ENCODE peak calls at places on chromosome 12, in six cellular contexts. One of them, this sample, is unnamed. For H3K36me3, H3K9me3 and H3K4me1, the result is how much of the 10 kb centered on the place peaks cover.

GRCh38 chr12:51797301-51797700 is 51.2 kb downstream of the FIGNL2 start:
- DNase-seq in ovary: no peak
- DNase-seq in neuronal stem cell: no peak
- DNase-seq in CD4-positive, CD25-positive, alpha-beta regulatory T cell: no peak
- DNase-seq in CD8-positive, alpha-beta T cell: no peak
- DNase-seq in body of pancreas: no peak
- DNase-seq in this sample: no peak

GRCh38 chr12:562634-563033 is 100.6 kb downstream of the NINJ2 start:
- DNase-seq in ovary: no peak
- DNase-seq in neuronal stem cell: no peak
- DNase-seq in CD4-positive, CD25-positive, alpha-beta regulatory T cell: no peak
- DNase-seq in CD8-positive, alpha-beta T cell: no peak
- DNase-seq in body of pancreas: no peak
- DNase-seq in this sample: no peak

GRCh38 chr12:120574106-120574505 is 7.1 kb downstream of the POP5 start:
- DNase-seq in ovary: no peak
- DNase-seq in neuronal stem cell: no peak
- DNase-seq in CD4-positive, CD25-positive, alpha-beta regulatory T cell: no peak
- DNase-seq in CD8-positive, alpha-beta T cell: no peak
- DNase-seq in body of pancreas: no peak
- DNase-seq in this sample: no peak

GRCh38 chr12:119180380-119181040 is 1.8 kb downstream of the HSPB8 start:
- DNase-seq in ovary: peak
- DNase-seq in neuronal stem cell: no peak
- DNase-seq in CD4-positive, CD25-positive, alpha-beta regulatory T cell: no peak
- DNase-seq in CD8-positive, alpha-beta T cell: no peak
- DNase-seq in body of pancreas: no peak
- DNase-seq in this sample: no peak

GRCh38 chr12:66190519-66191406 is 1.7 kb downstream of the IRAK3 start:
- DNase-seq in ovary: no peak
- DNase-seq in neuronal stem cell: no peak
- DNase-seq in CD4-positive, CD25-positive, alpha-beta regulatory T cell: no peak
- DNase-seq in CD8-positive, alpha-beta T cell: no peak
- DNase-seq in body of pancreas: no peak
- DNase-seq in this sample: no peak

GRCh38 chr12:16389594-16389993 is 42.1 kb downstream of the MGST1 start:
- DNase-seq in ovary: no peak
- DNase-seq in neuronal stem cell: no peak
- DNase-seq in CD4-positive, CD25-positive, alpha-beta regulatory T cell: no peak
- DNase-seq in CD8-positive, alpha-beta T cell: no peak
- DNase-seq in body of pancreas: no peak
- DNase-seq in this sample: no peak

GRCh38 chr12:64395739-64396138 is 5.2 kb upstream of the C12orf56 start:
- DNase-seq in ovary: no peak
- DNase-seq in neuronal stem cell: no peak
- DNase-seq in CD4-positive, CD25-positive, alpha-beta regulatory T cell: no peak
- DNase-seq in CD8-positive, alpha-beta T cell: no peak
- DNase-seq in body of pancreas: no peak
- DNase-seq in this sample: no peak

GRCh38 chr12:11321980-11322379 is 11.7 kb upstream of the PRB4 start:
- DNase-seq in ovary: no peak
- DNase-seq in neuronal stem cell: no peak
- DNase-seq in CD4-positive, CD25-positive, alpha-beta regulatory T cell: no peak
- DNase-seq in CD8-positive, alpha-beta T cell: no peak
- DNase-seq in body of pancreas: no peak
- DNase-seq in this sample: no peak

GRCh38 chr12:111529424-111530368 is 69.4 kb downstream of the ATXN2 start:
- DNase-seq in ovary: peak
- DNase-seq in neuronal stem cell: peak
- DNase-seq in CD4-positive, CD25-positive, alpha-beta regulatory T cell: peak
- DNase-seq in CD8-positive, alpha-beta T cell: peak
- DNase-seq in body of pancreas: peak
- DNase-seq in this sample: peak

GRCh38 chr12:122956028-122956427 is 10.2 kb downstream of the ABCB9 start:
- DNase-seq in ovary: no peak
- DNase-seq in neuronal stem cell: no peak
- DNase-seq in CD4-positive, CD25-positive, alpha-beta regulatory T cell: no peak
- DNase-seq in CD8-positive, alpha-beta T cell: no peak
- DNase-seq in body of pancreas: no peak
- DNase-seq in this sample: no peak

GRCh38 chr12:100573499-100574261 is at the start of gene GAS2L3:
- DNase-seq in ovary: peak
- DNase-seq in neuronal stem cell: peak
- DNase-seq in CD4-positive, CD25-positive, alpha-beta regulatory T cell: peak
- DNase-seq in CD8-positive, alpha-beta T cell: peak
- DNase-seq in body of pancreas: peak
- DNase-seq in this sample: peak

GRCh38 chr12:12333980-12334709 is 15.9 kb downstream of the MANSC1 start:
- DNase-seq in ovary: peak
- DNase-seq in neuronal stem cell: no peak
- DNase-seq in CD4-positive, CD25-positive, alpha-beta regulatory T cell: peak
- DNase-seq in CD8-positive, alpha-beta T cell: peak
- DNase-seq in body of pancreas: peak
- DNase-seq in this sample: no peak

GRCh38 chr12:128819293-128820144 is 4.2 kb downstream of the SLC15A4 start:
- DNase-seq in ovary: no peak
- DNase-seq in neuronal stem cell: no peak
- DNase-seq in CD4-positive, CD25-positive, alpha-beta regulatory T cell: no peak
- DNase-seq in CD8-positive, alpha-beta T cell: no peak
- DNase-seq in body of pancreas: no peak
- DNase-seq in this sample: no peak

GRCh38 chr12:116712458-116713303 is 25.2 kb downstream of the SPRING1 start:
- DNase-seq in ovary: no peak
- DNase-seq in neuronal stem cell: no peak
- DNase-seq in CD4-positive, CD25-positive, alpha-beta regulatory T cell: no peak
- DNase-seq in CD8-positive, alpha-beta T cell: no peak
- DNase-seq in body of pancreas: no peak
- DNase-seq in this sample: no peak

DNA sequence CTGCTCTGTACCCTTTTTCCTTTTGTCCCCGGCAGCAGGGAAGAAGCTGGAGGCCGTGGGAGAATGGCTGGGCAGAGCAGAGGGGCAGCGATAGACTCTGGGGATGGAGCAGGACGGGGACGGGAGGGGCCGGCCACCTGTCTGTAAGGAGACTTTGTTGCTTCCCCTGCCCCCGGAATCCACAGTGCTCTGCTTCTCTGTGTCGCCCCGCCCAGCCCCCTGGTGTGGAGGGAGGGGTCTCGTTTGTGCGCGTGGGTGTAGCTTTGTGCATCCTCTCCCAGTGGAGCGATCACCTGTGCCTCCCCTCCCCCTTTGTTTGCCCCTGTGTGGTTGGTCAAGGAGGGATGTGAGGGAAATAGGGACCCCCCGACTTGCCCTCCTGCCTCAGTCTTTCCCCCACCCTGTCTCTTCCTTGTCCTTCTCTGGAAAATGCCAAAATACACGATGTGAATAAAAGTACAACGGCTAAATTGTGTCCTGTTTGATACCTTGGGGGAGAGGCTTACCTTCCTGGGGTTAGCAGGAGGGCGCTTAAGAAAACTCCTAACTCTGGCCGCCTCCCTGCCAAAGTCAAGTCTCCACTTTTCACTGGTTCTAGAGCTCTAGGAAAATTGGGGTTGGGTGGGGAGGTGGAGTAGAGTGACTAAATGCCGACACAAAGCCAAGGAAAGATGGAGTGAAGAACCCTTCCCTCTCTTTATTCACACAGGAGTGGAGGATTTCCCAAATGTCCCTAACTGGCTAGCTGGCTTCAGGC is 990 bp upstream of the TPI1 start:
- DNase-seq in ovary: peak
- DNase-seq in neuronal stem cell: no peak
- DNase-seq in CD4-positive, CD25-positive, alpha-beta regulatory T cell: no peak
- DNase-seq in CD8-positive, alpha-beta T cell: no peak
- DNase-seq in body of pancreas: no peak
- DNase-seq in this sample: no peak
- H3K36me3 ChIP-seq in ovary: under half
- H3K36me3 ChIP-seq in neuronal stem cell: half or more
- H3K36me3 ChIP-seq in CD4-positive, CD25-positive, alpha-beta regulatory T cell: under half
- H3K36me3 ChIP-seq in CD8-positive, alpha-beta T cell: under half
- H3K36me3 ChIP-seq in body of pancreas: under half
- H3K36me3 ChIP-seq in this sample: under half

GRCh38 chr12:34299802-34300193 is 277.5 kb downstream of the ALG10 start:
- DNase-seq in ovary: no peak
- DNase-seq in neuronal stem cell: no peak
- DNase-seq in CD4-positive, CD25-positive, alpha-beta regulatory T cell: no peak
- DNase-seq in CD8-positive, alpha-beta T cell: no peak
- DNase-seq in body of pancreas: no peak
- DNase-seq in this sample: no peak
- H3K9me3 ChIP-seq in ovary: under half
- H3K9me3 ChIP-seq in neuronal stem cell: under half
- H3K9me3 ChIP-seq in CD4-positive, CD25-positive, alpha-beta regulatory T cell: half or more
- H3K9me3 ChIP-seq in CD8-positive, alpha-beta T cell: under half
- H3K9me3 ChIP-seq in body of pancreas: under half
- H3K9me3 ChIP-seq in this sample: under half

GRCh38 chr12:68621092-68622081 is 10.7 kb downstream of the RAP1B start:
- DNase-seq in ovary: no peak
- DNase-seq in neuronal stem cell: no peak
- DNase-seq in CD4-positive, CD25-positive, alpha-beta regulatory T cell: no peak
- DNase-seq in CD8-positive, alpha-beta T cell: no peak
- DNase-seq in body of pancreas: no peak
- DNase-seq in this sample: no peak

GRCh38 chr12:68623984-68624383 is 13.3 kb downstream of the RAP1B start:
- DNase-seq in ovary: no peak
- DNase-seq in neuronal stem cell: no peak
- DNase-seq in CD4-positive, CD25-positive, alpha-beta regulatory T cell: no peak
- DNase-seq in CD8-positive, alpha-beta T cell: no peak
- DNase-seq in body of pancreas: no peak
- DNase-seq in this sample: no peak

GRCh38 chr12:68622250-68622649 is 11.6 kb downstream of the RAP1B start:
- DNase-seq in ovary: no peak
- DNase-seq in neuronal stem cell: no peak
- DNase-seq in CD4-positive, CD25-positive, alpha-beta regulatory T cell: no peak
- DNase-seq in CD8-positive, alpha-beta T cell: no peak
- DNase-seq in body of pancreas: no peak
- DNase-seq in this sample: no peak

GRCh38 chr12:68624933-68625332 is 14.2 kb downstream of the RAP1B start:
- DNase-seq in ovary: no peak
- DNase-seq in neuronal stem cell: no peak
- DNase-seq in CD4-positive, CD25-positive, alpha-beta regulatory T cell: no peak
- DNase-seq in CD8-positive, alpha-beta T cell: no peak
- DNase-seq in body of pancreas: no peak
- DNase-seq in this sample: no peak

DNA sequence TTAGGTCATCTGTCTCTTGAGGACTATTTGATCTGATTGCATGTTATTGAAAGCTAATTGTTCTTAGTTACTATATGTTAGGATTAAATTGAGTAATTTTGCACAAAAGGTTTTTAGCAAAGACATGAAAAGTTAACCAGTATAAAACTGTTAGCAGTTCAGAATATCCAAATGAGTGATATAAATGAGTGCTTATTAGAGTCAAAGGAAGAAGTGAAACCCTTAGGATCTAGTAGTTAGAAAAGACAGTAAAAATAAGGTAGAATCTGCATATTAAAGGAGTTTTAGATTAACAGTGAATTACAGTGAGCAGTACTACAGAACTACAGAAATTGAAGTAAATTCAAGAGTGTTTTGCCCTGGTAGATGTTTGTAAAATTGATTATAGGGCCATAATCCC is 12.4 kb downstream of the RAP1B start:
- DNase-seq in ovary: no peak
- DNase-seq in neuronal stem cell: no peak
- DNase-seq in CD4-positive, CD25-positive, alpha-beta regulatory T cell: no peak
- DNase-seq in CD8-positive, alpha-beta T cell: no peak
- DNase-seq in body of pancreas: no peak
- DNase-seq in this sample: no peak
- H3K4me1 ChIP-seq in ovary: under half
- H3K4me1 ChIP-seq in neuronal stem cell: under half
- H3K4me1 ChIP-seq in CD4-positive, CD25-positive, alpha-beta regulatory T cell: half or more
- H3K4me1 ChIP-seq in CD8-positive, alpha-beta T cell: half or more
- H3K4me1 ChIP-seq in body of pancreas: under half
- H3K4me1 ChIP-seq in this sample: under half

GRCh38 chr12:131787143-131787660 is 41.0 kb upstream of the MMP17 start:
- DNase-seq in ovary: no peak
- DNase-seq in neuronal stem cell: no peak
- DNase-seq in CD4-positive, CD25-positive, alpha-beta regulatory T cell: no peak
- DNase-seq in CD8-positive, alpha-beta T cell: no peak
- DNase-seq in body of pancreas: no peak
- DNase-seq in this sample: no peak

GRCh38 chr12:131785763-131786330 is 42.3 kb upstream of the MMP17 start:
- DNase-seq in ovary: no peak
- DNase-seq in neuronal stem cell: no peak
- DNase-seq in CD4-positive, CD25-positive, alpha-beta regulatory T cell: no peak
- DNase-seq in CD8-positive, alpha-beta T cell: no peak
- DNase-seq in body of pancreas: no peak
- DNase-seq in this sample: no peak

GRCh38 chr12:131786331-131786730 is 41.9 kb upstream of the MMP17 start:
- DNase-seq in ovary: no peak
- DNase-seq in neuronal stem cell: no peak
- DNase-seq in CD4-positive, CD25-positive, alpha-beta regulatory T cell: no peak
- DNase-seq in CD8-positive, alpha-beta T cell: no peak
- DNase-seq in body of pancreas: no peak
- DNase-seq in this sample: no peak

GRCh38 chr12:131783915-131784541 is 44.2 kb upstream of the MMP17 start:
- DNase-seq in ovary: no peak
- DNase-seq in neuronal stem cell: no peak
- DNase-seq in CD4-positive, CD25-positive, alpha-beta regulatory T cell: no peak
- DNase-seq in CD8-positive, alpha-beta T cell: no peak
- DNase-seq in body of pancreas: no peak
- DNase-seq in this sample: no peak

DNA sequence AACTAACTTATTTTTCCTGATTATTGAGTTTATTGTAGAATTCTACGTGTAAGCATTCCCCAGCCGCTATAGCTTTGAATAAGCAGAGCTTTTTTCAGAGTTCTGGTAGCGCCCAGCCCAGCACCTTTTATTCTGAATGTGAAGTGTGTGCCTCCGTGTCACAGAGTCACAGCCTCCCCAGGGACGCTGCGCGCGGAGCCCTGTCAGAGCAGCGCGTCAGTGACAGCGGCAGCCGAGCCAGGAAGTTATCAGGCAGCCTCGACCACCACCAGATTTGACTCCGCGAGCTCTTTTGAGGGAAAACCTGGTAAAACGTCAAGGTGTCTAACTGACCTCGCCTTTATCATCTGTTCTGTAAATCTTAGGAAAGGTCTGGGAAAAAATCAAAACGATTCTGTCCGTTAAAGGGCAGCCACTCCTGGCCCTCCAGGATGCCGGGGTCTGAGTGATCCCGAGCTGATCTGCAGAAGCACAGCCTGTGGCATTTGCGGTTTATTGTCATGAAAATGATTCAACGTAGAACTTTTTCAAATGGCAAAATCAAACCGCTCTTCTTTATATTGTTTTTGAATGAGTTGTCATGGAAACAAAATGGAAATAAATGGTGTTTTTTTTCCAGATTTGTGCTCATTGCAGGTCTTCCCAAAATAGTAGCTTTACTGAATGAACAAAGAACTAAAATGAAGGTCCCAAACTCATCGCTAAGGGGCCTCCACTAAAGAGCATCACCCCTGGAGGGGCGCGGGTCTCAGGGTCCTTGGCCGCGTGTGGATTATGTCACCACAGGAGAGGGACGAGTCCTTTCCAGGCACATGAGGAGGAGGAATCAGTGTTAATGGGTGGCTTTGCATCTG is 43.1 kb upstream of the MMP17 start:
- DNase-seq in ovary: no peak
- DNase-seq in neuronal stem cell: no peak
- DNase-seq in CD4-positive, CD25-positive, alpha-beta regulatory T cell: no peak
- DNase-seq in CD8-positive, alpha-beta T cell: no peak
- DNase-seq in body of pancreas: no peak
- DNase-seq in this sample: no peak
- H3K36me3 ChIP-seq in ovary: under half
- H3K36me3 ChIP-seq in neuronal stem cell: half or more
- H3K36me3 ChIP-seq in CD4-positive, CD25-positive, alpha-beta regulatory T cell: half or more
- H3K36me3 ChIP-seq in CD8-positive, alpha-beta T cell: under half
- H3K36me3 ChIP-seq in body of pancreas: under half
- H3K36me3 ChIP-seq in this sample: under half

GRCh38 chr12:38016606-38017005 is 300.0 kb upstream of the ALG10B start:
- DNase-seq in ovary: no peak
- DNase-seq in neuronal stem cell: no peak
- DNase-seq in CD4-positive, CD25-positive, alpha-beta regulatory T cell: no peak
- DNase-seq in CD8-positive, alpha-beta T cell: no peak
- DNase-seq in body of pancreas: no peak
- DNase-seq in this sample: no peak
- H3K9me3 ChIP-seq in ovary: under half
- H3K9me3 ChIP-seq in neuronal stem cell: under half
- H3K9me3 ChIP-seq in CD4-positive, CD25-positive, alpha-beta regulatory T cell: half or more
- H3K9me3 ChIP-seq in CD8-positive, alpha-beta T cell: under half
- H3K9me3 ChIP-seq in body of pancreas: under half
- H3K9me3 ChIP-seq in this sample: under half

This sample was measured in iPS DF 6.9.